ENCODE peak calls at places on chromosomes 11 and 22, in seven cellular contexts. H, N, Z, X, M, V and T are unnamed samples.

GRCh38 chr22:37631448-37632173 is 7.9 kb upstream of the SH3BP1 start:
- DNase-seq in H (no peak), N (no peak), Z (no peak), X (no peak), M (no peak), V (no peak), T (no peak)

GRCh38 chr11:58788355-58789023 is 56.0 kb downstream of the GLYATL2 start:
- DNase-seq in H (peak), N (peak), Z (no peak), X (peak), M (peak), V (peak), T (peak)

GRCh38 chr11:84817998-84818397 is 809.1 kb downstream of the DLG2 start:
- DNase-seq in H (no peak), N (no peak), Z (no peak), X (peak), M (no peak), V (no peak), T (no peak)

GRCh38 chr11:10696797-10697620 is 3.5 kb upstream of the IRAG1 start:
- DNase-seq in H (no peak), N (no peak), Z (no peak), X (no peak), M (no peak), V (no peak), T (no peak)

GRCh38 chr11:58905141-58905715 is 34.1 kb upstream of the GLYATL1 start:
- DNase-seq in H (peak), N (peak), Z (no peak), X (peak), M (no peak), V (no peak), T (no peak)

GRCh38 chr22:49946612-49947295 is 13.8 kb upstream of the PIM3 start:
- DNase-seq in H (no peak), N (peak), Z (no peak), X (no peak), M (no peak), V (peak), T (no peak)

GRCh38 chr22:38724926-38725571 is 19.3 kb downstream of the GTPBP1 start:
- DNase-seq in H (peak), N (no peak), Z (no peak), X (no peak), M (peak), V (no peak), T (peak)

GRCh38 chr22:37427711-37428635 is 694 bp upstream of the ELFN2 start:
- DNase-seq in H (no peak), N (no peak), Z (no peak), X (no peak), M (no peak), V (no peak), T (no peak)

GRCh38 chr11:111066861-111067260 is 178.7 kb upstream of the POU2AF2 start:
- DNase-seq in H (no peak), N (no peak), Z (no peak), X (peak), M (no peak), V (no peak), T (no peak)

GRCh38 chr11:4095509-4096230 is 1.1 kb downstream of the RRM1 start:
- DNase-seq in H (no peak), N (no peak), Z (no peak), X (peak), M (peak), V (no peak), T (no peak)

GRCh38 chr11:38543311-38543710 is 1945.3 kb upstream of the RAG2 start:
- DNase-seq in H (no peak), N (no peak), Z (no peak), X (peak), M (no peak), V (no peak), T (no peak)

GRCh38 chr11:74330065-74330858 is 18.8 kb upstream of the P4HA3 start:
- DNase-seq in H (no peak), N (no peak), Z (no peak), X (peak), M (no peak), V (no peak), T (no peak)

GRCh38 chr11:3095712-3096361 is 38.6 kb upstream of the CARS1 start:
- DNase-seq in H (no peak), N (no peak), Z (peak), X (peak), M (peak), V (peak), T (no peak)

GRCh38 chr11:26960265-26960664 is 33.6 kb upstream of the FIBIN start:
- DNase-seq in H (no peak), N (no peak), Z (no peak), X (peak), M (no peak), V (no peak), T (no peak)

GRCh38 chr22:42747701-42748513 is 27.2 kb upstream of the A4GALT start:
- DNase-seq in H (peak), N (no peak), Z (no peak), X (peak), M (no peak), V (no peak), T (no peak)

GRCh38 chr22:23522642-23523251 is 57.3 kb downstream of the IGLL1 start:
- DNase-seq in H (peak), N (no peak), Z (peak), X (peak), M (no peak), V (no peak), T (no peak)

GRCh38 chr11:3164138-3164539 is 971 bp downstream of the OSBPL5 start:
- DNase-seq in H (no peak), N (no peak), Z (no peak), X (no peak), M (no peak), V (no peak), T (peak)

GRCh38 chr11:10654211-10655150 is 39.1 kb downstream of the IRAG1 start:
- DNase-seq in H (peak), N (no peak), Z (no peak), X (peak), M (peak), V (no peak), T (peak)

GRCh38 chr11:84261707-84262106 is 975.5 kb upstream of the CCDC90B start:
- DNase-seq in H (peak), N (peak), Z (no peak), X (no peak), M (no peak), V (no peak), T (no peak)

GRCh38 chr22:42752912-42753311 is 32.2 kb upstream of the A4GALT start:
- DNase-seq in H (no peak), N (no peak), Z (no peak), X (no peak), M (no peak), V (no peak), T (no peak)

GRCh38 chr11:71194702-71195101 is 57.7 kb downstream of the SHANK2 start:
- DNase-seq in H (no peak), N (no peak), Z (no peak), X (no peak), M (peak), V (no peak), T (no peak)

GRCh38 chr22:40281717-40282116 is 64.6 kb upstream of the ADSL start:
- DNase-seq in H (no peak), N (no peak), Z (no peak), X (no peak), M (no peak), V (no peak), T (no peak)

GRCh38 chr22:27331526-27332281 is 469.9 kb downstream of the MN1 start:
- DNase-seq in H (peak), N (peak), Z (peak), X (no peak), M (no peak), V (peak), T (no peak)

GRCh38 chr11:94457118-94458029 is 36.3 kb downstream of the MRE11 start:
- DNase-seq in H (no peak), N (no peak), Z (no peak), X (peak), M (no peak), V (no peak), T (no peak)

GRCh38 chr11:123450593-123450992 is 20.5 kb downstream of the GRAMD1B start:
- DNase-seq in H (no peak), N (no peak), Z (no peak), X (peak), M (no peak), V (no peak), T (no peak)

GRCh38 chr22:40276877-40277823 is 69.2 kb upstream of the ADSL start:
- DNase-seq in H (no peak), N (no peak), Z (no peak), X (peak), M (no peak), V (no peak), T (no peak)

GRCh38 chr11:102006835-102007566 is 40.2 kb upstream of the CFAP300 start:
- DNase-seq in H (no peak), N (no peak), Z (no peak), X (no peak), M (no peak), V (peak), T (no peak)

GRCh38 chr11:127226959-127227358 is 226.4 kb upstream of the KIRREL3 start:
- DNase-seq in H (no peak), N (no peak), Z (no peak), X (peak), M (no peak), V (no peak), T (no peak)
- H3K27ac ChIP-seq in H (no peak), N (no peak), Z (no peak), X (no peak), M (no peak), V (no peak), T (no peak)

GRCh38 chr11:45333506-45333971 is 47.4 kb upstream of the SYT13 start:
- DNase-seq in H (no peak), N (peak), Z (no peak), X (peak), M (peak), V (peak), T (no peak)
- H3K27ac ChIP-seq in H (peak), N (no peak), Z (peak), X (no peak), M (peak), V (peak), T (no peak)

GRCh38 chr11:65790104-65790901 is 3.4 kb downstream of the OVOL1 start:
- DNase-seq in H (no peak), N (peak), Z (no peak), X (no peak), M (peak), V (no peak), T (no peak)
- H3K27ac ChIP-seq in H (no peak), N (no peak), Z (no peak), X (no peak), M (peak), V (no peak), T (no peak)

DNA sequence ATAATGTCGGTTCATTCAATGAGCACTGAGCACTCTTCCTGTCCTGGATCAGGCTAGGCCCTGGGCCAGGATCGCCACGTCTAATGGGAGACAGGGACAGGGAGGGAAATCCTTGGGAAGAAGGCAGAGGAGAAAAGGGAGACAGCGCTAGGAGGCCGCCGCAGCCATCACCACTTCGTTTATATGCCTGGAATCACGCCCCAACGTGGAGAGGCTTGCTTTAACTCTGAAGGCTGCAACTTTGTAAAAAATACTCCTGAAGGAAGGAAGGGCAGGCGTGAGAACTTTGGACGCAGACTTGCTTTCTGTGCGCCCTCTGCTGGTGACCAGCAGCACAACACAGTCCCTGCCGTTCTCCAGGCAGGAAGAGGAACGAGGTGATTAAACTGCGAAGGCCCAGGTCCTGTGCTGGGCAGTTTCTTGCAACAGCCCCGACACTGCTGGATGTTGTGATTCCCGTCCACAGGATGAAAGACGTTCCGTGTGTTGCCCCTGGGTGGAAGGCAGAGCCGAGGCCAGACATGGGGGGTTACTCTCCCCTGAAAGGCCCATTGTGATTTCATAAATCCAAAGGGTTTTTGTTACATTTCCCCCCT is 22.1 kb downstream of the RIBC2 start:
- DNase-seq in H (peak), N (peak), Z (peak), X (peak), M (peak), V (peak), T (peak)
- H3K27ac ChIP-seq in H (peak), N (no peak), Z (peak), X (peak), M (peak), V (peak), T (no peak)

DNA sequence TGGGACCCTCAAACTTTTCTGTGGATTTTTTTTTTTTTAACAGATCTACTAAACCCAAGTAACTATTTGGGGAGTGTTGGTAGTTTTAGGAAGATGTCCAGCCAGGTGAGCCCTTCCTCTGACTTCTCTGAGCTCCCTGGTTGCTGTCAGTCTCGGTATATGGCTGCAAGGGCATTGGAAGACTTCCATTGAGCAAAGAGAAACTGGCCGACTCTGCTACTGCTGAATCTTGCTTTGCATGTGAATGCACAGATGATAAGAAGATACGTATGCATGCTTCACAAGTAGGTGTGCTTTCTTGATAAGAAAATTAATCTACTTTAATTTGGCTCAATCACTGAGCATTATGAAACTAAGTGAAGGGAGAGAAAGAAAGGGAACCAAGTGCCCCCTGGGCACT is 51.1 kb downstream of the BARX2 start:
- DNase-seq in H (no peak), N (no peak), Z (no peak), X (no peak), M (peak), V (no peak), T (no peak)
- H3K27ac ChIP-seq in H (no peak), N (no peak), Z (no peak), X (no peak), M (peak), V (peak), T (no peak)

DNA sequence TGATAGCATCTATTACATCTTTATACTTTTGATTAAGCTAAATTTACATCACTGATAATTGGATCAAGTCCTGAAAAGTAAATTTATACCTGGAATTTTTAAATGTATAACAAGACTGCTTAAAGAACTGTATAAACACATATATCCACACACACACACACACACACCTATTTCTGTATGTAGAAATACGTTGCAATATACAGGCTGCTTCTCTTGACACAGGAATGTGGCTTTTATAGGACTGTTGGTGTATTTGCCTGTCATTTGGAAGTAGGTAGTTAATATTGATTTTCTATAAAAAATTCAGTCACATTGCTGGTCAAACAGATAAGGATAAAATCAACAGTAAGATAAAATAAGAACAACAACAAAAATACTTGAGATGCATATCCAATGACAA is 708.5 kb upstream of the RAG2 start:
- DNase-seq in H (no peak), N (no peak), Z (no peak), X (no peak), M (no peak), V (no peak), T (no peak)
- H3K27ac ChIP-seq in H (no peak), N (no peak), Z (no peak), X (no peak), M (no peak), V (no peak), T (no peak)

GRCh38 chr11:107856981-107857517 is 1.5 kb downstream of the SLC35F2 start:
- DNase-seq in H (no peak), N (no peak), Z (no peak), X (no peak), M (peak), V (no peak), T (no peak)
- H3K27ac ChIP-seq in H (no peak), N (no peak), Z (no peak), X (no peak), M (peak), V (peak), T (no peak)

GRCh38 chr22:45499746-45500145 is 2.9 kb upstream of the FBLN1 start:
- DNase-seq in H (no peak), N (no peak), Z (no peak), X (no peak), M (no peak), V (no peak), T (no peak)
- H3K27ac ChIP-seq in H (no peak), N (no peak), Z (no peak), X (no peak), M (no peak), V (no peak), T (no peak)

GRCh38 chr22:44663256-44663999 is 38.6 kb upstream of the PRR5 start:
- DNase-seq in H (no peak), N (no peak), Z (no peak), X (no peak), M (no peak), V (no peak), T (no peak)

GRCh38 chr22:44661659-44662569 is 40.1 kb upstream of the PRR5 start:
- DNase-seq in H (no peak), N (no peak), Z (no peak), X (no peak), M (no peak), V (no peak), T (no peak)

GRCh38 chr22:44666207-44666585 is 35.8 kb upstream of the PRR5 start:
- DNase-seq in H (no peak), N (no peak), Z (no peak), X (no peak), M (no peak), V (no peak), T (no peak)

GRCh38 chr22:44665115-44665514 is 36.9 kb upstream of the PRR5 start:
- DNase-seq in H (no peak), N (no peak), Z (no peak), X (no peak), M (no peak), V (no peak), T (no peak)

DNA sequence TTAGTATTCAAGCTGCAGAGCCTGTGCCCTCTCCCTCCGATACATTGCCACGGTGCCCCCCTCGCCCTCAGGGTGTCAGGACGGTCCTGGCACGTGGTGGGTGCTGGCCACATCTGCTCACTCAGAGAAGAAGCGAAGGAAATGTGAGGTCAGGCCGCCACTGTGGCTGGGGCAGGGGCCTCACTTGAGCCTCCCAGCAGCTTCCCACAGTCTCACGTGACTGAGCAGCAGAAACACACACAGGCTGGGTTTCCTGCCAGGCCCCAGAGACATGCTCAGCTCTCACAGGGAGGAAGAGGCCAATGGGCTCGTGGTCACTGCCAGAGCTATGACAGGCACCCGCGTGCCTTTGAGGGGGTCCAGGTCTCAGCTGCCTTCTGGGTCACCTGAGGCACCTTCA is 37.9 kb upstream of the PRR5 start:
- DNase-seq in H (no peak), N (no peak), Z (no peak), X (peak), M (peak), V (peak), T (peak)
- H3K27ac ChIP-seq in H (no peak), N (no peak), Z (peak), X (no peak), M (peak), V (peak), T (peak)

GRCh38 chr22:30873086-30873650 is 95.4 kb downstream of the MORC2 start:
- DNase-seq in H (no peak), N (peak), Z (peak), X (no peak), M (no peak), V (no peak), T (no peak)
- H3K27ac ChIP-seq in H (no peak), N (no peak), Z (no peak), X (no peak), M (no peak), V (no peak), T (no peak)